ENCODE peak calls at places on chromosomes 13 and 19, in ten cellular contexts. One of them, this sample, is unnamed. For H3K9me3, the result is how much of the 10 kb centered on the place peaks cover.

GRCh38 chr13:113750554-113751399 is 8.2 kb upstream of the TMEM255B start:
- DNase-seq in uterus: no peak
- DNase-seq in ovary: no peak
- DNase-seq in adipocyte: no peak
- DNase-seq in HAP-1: no peak
- DNase-seq in left ventricle myocardium inferior: no peak
- DNase-seq in AG04450: no peak
- DNase-seq in OCI-LY7: no peak
- DNase-seq in cardiac muscle cell: no peak
- DNase-seq in ascending aorta: no peak
- DNase-seq in this sample: no peak

GRCh38 chr19:18604820-18605159 is 1.8 kb downstream of the CRLF1 start:
- DNase-seq in uterus: no peak
- DNase-seq in ascending aorta: no peak
- DNase-seq in AG04450: no peak
- DNase-seq in OCI-LY7: no peak
- DNase-seq in ovary: no peak
- DNase-seq in left ventricle myocardium inferior: no peak
- DNase-seq in HAP-1: no peak
- DNase-seq in cardiac muscle cell: no peak
- DNase-seq in adipocyte: no peak
- DNase-seq in this sample: no peak

GRCh38 chr19:58218899-58219298 is 9.8 kb upstream of the ZNF544 start:
- DNase-seq in ascending aorta: no peak
- DNase-seq in cardiac muscle cell: peak
- DNase-seq in left ventricle myocardium inferior: no peak
- DNase-seq in OCI-LY7: peak
- DNase-seq in AG04450: no peak
- DNase-seq in HAP-1: peak
- DNase-seq in adipocyte: no peak
- DNase-seq in ovary: no peak
- DNase-seq in uterus: no peak
- DNase-seq in this sample: no peak

GRCh38 chr19:53927745-53928144 is 18.7 kb downstream of the CACNG7 start:
- DNase-seq in cardiac muscle cell: peak
- DNase-seq in uterus: no peak
- DNase-seq in OCI-LY7: peak
- DNase-seq in adipocyte: peak
- DNase-seq in HAP-1: peak
- DNase-seq in AG04450: peak
- DNase-seq in left ventricle myocardium inferior: no peak
- DNase-seq in ovary: no peak
- DNase-seq in ascending aorta: no peak
- DNase-seq in this sample: no peak

GRCh38 chr13:100392709-100393630 is 195.6 kb downstream of the GGACT start:
- DNase-seq in left ventricle myocardium inferior: peak
- DNase-seq in ovary: peak
- DNase-seq in OCI-LY7: no peak
- DNase-seq in cardiac muscle cell: peak
- DNase-seq in adipocyte: peak
- DNase-seq in AG04450: peak
- DNase-seq in ascending aorta: peak
- DNase-seq in uterus: peak
- DNase-seq in HAP-1: no peak
- DNase-seq in this sample: peak

GRCh38 chr13:111099292-111099691 is 15.8 kb upstream of the ARHGEF7 start:
- DNase-seq in uterus: no peak
- DNase-seq in left ventricle myocardium inferior: no peak
- DNase-seq in cardiac muscle cell: no peak
- DNase-seq in adipocyte: no peak
- DNase-seq in AG04450: no peak
- DNase-seq in ascending aorta: no peak
- DNase-seq in OCI-LY7: no peak
- DNase-seq in ovary: no peak
- DNase-seq in HAP-1: no peak
- DNase-seq in this sample: no peak

GRCh38 chr19:29805026-29805925 is 6.5 kb upstream of the CCNE1 start:
- DNase-seq in left ventricle myocardium inferior: no peak
- DNase-seq in ovary: peak
- DNase-seq in uterus: no peak
- DNase-seq in OCI-LY7: no peak
- DNase-seq in HAP-1: no peak
- DNase-seq in cardiac muscle cell: no peak
- DNase-seq in adipocyte: peak
- DNase-seq in AG04450: no peak
- DNase-seq in ascending aorta: no peak
- DNase-seq in this sample: no peak

GRCh38 chr19:38362076-38362945 is 12.1 kb upstream of the PSMD8 start:
- DNase-seq in left ventricle myocardium inferior: peak
- DNase-seq in adipocyte: peak
- DNase-seq in ovary: peak
- DNase-seq in cardiac muscle cell: peak
- DNase-seq in OCI-LY7: peak
- DNase-seq in ascending aorta: peak
- DNase-seq in uterus: peak
- DNase-seq in AG04450: no peak
- DNase-seq in HAP-1: peak
- DNase-seq in this sample: no peak

GRCh38 chr19:16447015-16447384 is 24.8 kb downstream of the EPS15L1 start:
- DNase-seq in left ventricle myocardium inferior: peak
- DNase-seq in uterus: peak
- DNase-seq in ovary: peak
- DNase-seq in cardiac muscle cell: peak
- DNase-seq in ascending aorta: peak
- DNase-seq in OCI-LY7: peak
- DNase-seq in adipocyte: peak
- DNase-seq in HAP-1: peak
- DNase-seq in AG04450: peak
- DNase-seq in this sample: peak

GRCh38 chr19:13031917-13032623 is 36.8 kb downstream of the NFIX start:
- DNase-seq in AG04450: no peak
- DNase-seq in left ventricle myocardium inferior: no peak
- DNase-seq in uterus: no peak
- DNase-seq in ovary: no peak
- DNase-seq in HAP-1: peak
- DNase-seq in ascending aorta: peak
- DNase-seq in OCI-LY7: no peak
- DNase-seq in cardiac muscle cell: no peak
- DNase-seq in adipocyte: peak
- DNase-seq in this sample: no peak

GRCh38 chr19:5472303-5472702 is 17.1 kb downstream of the ZNRF4 start:
- DNase-seq in AG04450: no peak
- DNase-seq in ascending aorta: no peak
- DNase-seq in uterus: no peak
- DNase-seq in cardiac muscle cell: no peak
- DNase-seq in ovary: no peak
- DNase-seq in adipocyte: no peak
- DNase-seq in left ventricle myocardium inferior: no peak
- DNase-seq in HAP-1: no peak
- DNase-seq in OCI-LY7: no peak
- DNase-seq in this sample: no peak

GRCh38 chr13:107450931-107451330 is 764.4 kb downstream of the LIG4 start:
- DNase-seq in AG04450: peak
- DNase-seq in uterus: no peak
- DNase-seq in OCI-LY7: no peak
- DNase-seq in cardiac muscle cell: peak
- DNase-seq in ovary: peak
- DNase-seq in ascending aorta: peak
- DNase-seq in left ventricle myocardium inferior: no peak
- DNase-seq in adipocyte: peak
- DNase-seq in HAP-1: no peak
- DNase-seq in this sample: no peak

GRCh38 chr19:55289117-55289796 is 5.5 kb downstream of the BRSK1 start:
- DNase-seq in ascending aorta: no peak
- DNase-seq in AG04450: no peak
- DNase-seq in OCI-LY7: no peak
- DNase-seq in uterus: no peak
- DNase-seq in ovary: no peak
- DNase-seq in left ventricle myocardium inferior: no peak
- DNase-seq in adipocyte: no peak
- DNase-seq in HAP-1: no peak
- DNase-seq in cardiac muscle cell: peak
- DNase-seq in this sample: no peak

GRCh38 chr19:4113398-4114088 is 10.4 kb downstream of the MAP2K2 start:
- DNase-seq in ascending aorta: no peak
- DNase-seq in adipocyte: no peak
- DNase-seq in OCI-LY7: no peak
- DNase-seq in AG04450: no peak
- DNase-seq in uterus: no peak
- DNase-seq in left ventricle myocardium inferior: peak
- DNase-seq in HAP-1: no peak
- DNase-seq in cardiac muscle cell: no peak
- DNase-seq in ovary: no peak
- DNase-seq in this sample: no peak

GRCh38 chr19:53864308-53864836 is 3.3 kb upstream of the MYADM start:
- DNase-seq in ascending aorta: no peak
- DNase-seq in uterus: no peak
- DNase-seq in adipocyte: no peak
- DNase-seq in ovary: no peak
- DNase-seq in OCI-LY7: no peak
- DNase-seq in HAP-1: no peak
- DNase-seq in AG04450: no peak
- DNase-seq in left ventricle myocardium inferior: no peak
- DNase-seq in cardiac muscle cell: no peak
- DNase-seq in this sample: no peak

GRCh38 chr19:9565900-9566705 is 18.2 kb downstream of the ZNF121 start:
- DNase-seq in ascending aorta: no peak
- DNase-seq in uterus: no peak
- DNase-seq in OCI-LY7: no peak
- DNase-seq in ovary: no peak
- DNase-seq in AG04450: no peak
- DNase-seq in adipocyte: no peak
- DNase-seq in HAP-1: no peak
- DNase-seq in cardiac muscle cell: peak
- DNase-seq in left ventricle myocardium inferior: no peak
- DNase-seq in this sample: no peak
- H3K9me3 ChIP-seq in ascending aorta: half or more
- H3K9me3 ChIP-seq in uterus: under half
- H3K9me3 ChIP-seq in OCI-LY7: half or more
- H3K9me3 ChIP-seq in ovary: under half
- H3K9me3 ChIP-seq in AG04450: half or more
- H3K9me3 ChIP-seq in adipocyte: half or more
- H3K9me3 ChIP-seq in HAP-1: half or more
- H3K9me3 ChIP-seq in cardiac muscle cell: under half
- H3K9me3 ChIP-seq in left ventricle myocardium inferior: half or more
- H3K9me3 ChIP-seq in this sample: half or more

GRCh38 chr13:79402679-79403078 is 3.4 kb downstream of the RBM26 start:
- DNase-seq in AG04450: no peak
- DNase-seq in uterus: no peak
- DNase-seq in ovary: no peak
- DNase-seq in adipocyte: no peak
- DNase-seq in OCI-LY7: no peak
- DNase-seq in HAP-1: no peak
- DNase-seq in cardiac muscle cell: no peak
- DNase-seq in ascending aorta: no peak
- DNase-seq in left ventricle myocardium inferior: no peak
- DNase-seq in this sample: no peak

GRCh38 chr13:79404361-79404760 is 1.7 kb downstream of the RBM26 start:
- DNase-seq in adipocyte: peak
- DNase-seq in HAP-1: no peak
- DNase-seq in ovary: no peak
- DNase-seq in uterus: no peak
- DNase-seq in AG04450: no peak
- DNase-seq in cardiac muscle cell: no peak
- DNase-seq in left ventricle myocardium inferior: no peak
- DNase-seq in ascending aorta: no peak
- DNase-seq in OCI-LY7: no peak
- DNase-seq in this sample: no peak

GRCh38 chr13:79401259-79402071 is 4.6 kb downstream of the RBM26 start:
- DNase-seq in left ventricle myocardium inferior: no peak
- DNase-seq in cardiac muscle cell: no peak
- DNase-seq in HAP-1: no peak
- DNase-seq in AG04450: no peak
- DNase-seq in adipocyte: no peak
- DNase-seq in OCI-LY7: peak
- DNase-seq in uterus: no peak
- DNase-seq in ascending aorta: no peak
- DNase-seq in ovary: no peak
- DNase-seq in this sample: no peak

GRCh38 chr13:79403113-79403512 is 2.9 kb downstream of the RBM26 start:
- DNase-seq in adipocyte: peak
- DNase-seq in uterus: no peak
- DNase-seq in cardiac muscle cell: no peak
- DNase-seq in ascending aorta: no peak
- DNase-seq in ovary: no peak
- DNase-seq in AG04450: no peak
- DNase-seq in HAP-1: no peak
- DNase-seq in OCI-LY7: no peak
- DNase-seq in left ventricle myocardium inferior: no peak
- DNase-seq in this sample: no peak

GRCh38 chr13:79402074-79402635 is 3.9 kb downstream of the RBM26 start:
- DNase-seq in cardiac muscle cell: no peak
- DNase-seq in uterus: no peak
- DNase-seq in ovary: no peak
- DNase-seq in OCI-LY7: no peak
- DNase-seq in HAP-1: no peak
- DNase-seq in AG04450: no peak
- DNase-seq in left ventricle myocardium inferior: no peak
- DNase-seq in adipocyte: peak
- DNase-seq in ascending aorta: no peak
- DNase-seq in this sample: no peak
- H3K9me3 ChIP-seq in cardiac muscle cell: under half
- H3K9me3 ChIP-seq in uterus: under half
- H3K9me3 ChIP-seq in ovary: under half
- H3K9me3 ChIP-seq in OCI-LY7: under half
- H3K9me3 ChIP-seq in HAP-1: under half
- H3K9me3 ChIP-seq in AG04450: under half
- H3K9me3 ChIP-seq in left ventricle myocardium inferior: under half
- H3K9me3 ChIP-seq in adipocyte: under half
- H3K9me3 ChIP-seq in ascending aorta: under half
- H3K9me3 ChIP-seq in this sample: under half

GRCh38 chr19:2845107-2845506 is 3.8 kb downstream of the ZNF555 start:
- DNase-seq in AG04450: no peak
- DNase-seq in ovary: no peak
- DNase-seq in cardiac muscle cell: no peak
- DNase-seq in ascending aorta: no peak
- DNase-seq in adipocyte: no peak
- DNase-seq in left ventricle myocardium inferior: no peak
- DNase-seq in HAP-1: no peak
- DNase-seq in OCI-LY7: no peak
- DNase-seq in uterus: no peak
- DNase-seq in this sample: no peak
- H3K9me3 ChIP-seq in AG04450: half or more
- H3K9me3 ChIP-seq in ovary: under half
- H3K9me3 ChIP-seq in cardiac muscle cell: under half
- H3K9me3 ChIP-seq in ascending aorta: half or more
- H3K9me3 ChIP-seq in adipocyte: under half
- H3K9me3 ChIP-seq in left ventricle myocardium inferior: half or more
- H3K9me3 ChIP-seq in HAP-1: under half
- H3K9me3 ChIP-seq in OCI-LY7: under half
- H3K9me3 ChIP-seq in uterus: under half
- H3K9me3 ChIP-seq in this sample: under half

GRCh38 chr19:9323919-9324583 is at the start of gene ZNF559:
- DNase-seq in adipocyte: peak
- DNase-seq in ovary: peak
- DNase-seq in OCI-LY7: peak
- DNase-seq in uterus: peak
- DNase-seq in ascending aorta: peak
- DNase-seq in left ventricle myocardium inferior: peak
- DNase-seq in HAP-1: peak
- DNase-seq in AG04450: peak
- DNase-seq in cardiac muscle cell: peak
- DNase-seq in this sample: peak

GRCh38 chr19:9324584-9324962 is 594 bp downstream of the ZNF559 start:
- DNase-seq in OCI-LY7: peak
- DNase-seq in cardiac muscle cell: no peak
- DNase-seq in uterus: no peak
- DNase-seq in HAP-1: no peak
- DNase-seq in ovary: no peak
- DNase-seq in AG04450: no peak
- DNase-seq in adipocyte: no peak
- DNase-seq in left ventricle myocardium inferior: no peak
- DNase-seq in ascending aorta: no peak
- DNase-seq in this sample: no peak

GRCh38 chr19:9329999-9330398 is 6.0 kb downstream of the ZNF559 start:
- DNase-seq in ovary: no peak
- DNase-seq in ascending aorta: no peak
- DNase-seq in cardiac muscle cell: no peak
- DNase-seq in OCI-LY7: no peak
- DNase-seq in HAP-1: no peak
- DNase-seq in uterus: no peak
- DNase-seq in left ventricle myocardium inferior: no peak
- DNase-seq in AG04450: no peak
- DNase-seq in adipocyte: no peak
- DNase-seq in this sample: no peak
- H3K9me3 ChIP-seq in ovary: under half
- H3K9me3 ChIP-seq in ascending aorta: half or more
- H3K9me3 ChIP-seq in cardiac muscle cell: under half
- H3K9me3 ChIP-seq in OCI-LY7: half or more
- H3K9me3 ChIP-seq in HAP-1: under half
- H3K9me3 ChIP-seq in uterus: under half
- H3K9me3 ChIP-seq in left ventricle myocardium inferior: half or more
- H3K9me3 ChIP-seq in AG04450: half or more
- H3K9me3 ChIP-seq in adipocyte: half or more
- H3K9me3 ChIP-seq in this sample: under half

This sample was measured in SK-N-MC.